ENCODE peak calls at places on chromosomes 11 and 22, in ten cellular contexts. C is thoracic aorta, I is body of pancreas, W is left ventricle myocardium inferior, D is neural crest cell, M is A549, P is kidney, K is endothelial cell, Z is MCF 10A, T is progenitor cell of endocrine pancreas. V is an unnamed sample.

GRCh38 chr11:113991718-113992458 is 17.0 kb downstream of the HTR3A start:
- DNase-seq in C (no peak), I (no peak), W (no peak), D (no peak), M (no peak), P (no peak), K (no peak), Z (peak), T (no peak), V (no peak)

GRCh38 chr22:35448552-35448922 is 48.6 kb downstream of the MCM5 start:
- DNase-seq in C (no peak), I (no peak), W (no peak), D (no peak), M (no peak), P (no peak), K (no peak), Z (no peak), T (no peak), V (no peak)

GRCh38 chr22:25749420-25750169 is 7.6 kb downstream of the MYO18B start:
- DNase-seq in C (no peak), I (no peak), W (no peak), D (no peak), M (no peak), P (no peak), K (no peak), Z (no peak), T (no peak), V (no peak)

GRCh38 chr11:92638678-92639077 is 330.8 kb upstream of the MTNR1B start:
- DNase-seq in C (no peak), I (no peak), W (no peak), D (no peak), M (peak), P (no peak), K (no peak), Z (no peak), T (no peak), V (no peak)

GRCh38 chr11:83610996-83611395 is 324.8 kb upstream of the CCDC90B start:
- DNase-seq in C (no peak), I (no peak), W (no peak), D (no peak), M (no peak), P (no peak), K (no peak), Z (no peak), T (no peak), V (no peak)

GRCh38 chr11:79168530-79169110 is 272.2 kb downstream of the TENM4 start:
- DNase-seq in C (no peak), I (no peak), W (no peak), D (no peak), M (no peak), P (no peak), K (no peak), Z (peak), T (no peak), V (no peak)

GRCh38 chr11:78034623-78035022 is 11.5 kb upstream of the KCTD14 start:
- DNase-seq in C (no peak), I (no peak), W (no peak), D (no peak), M (no peak), P (no peak), K (no peak), Z (no peak), T (no peak), V (no peak)

GRCh38 chr11:131370090-131370751 is at the start of gene NTM:
- DNase-seq in C (no peak), I (peak), W (peak), D (peak), M (no peak), P (no peak), K (no peak), Z (no peak), T (no peak), V (no peak)

GRCh38 chr11:93169950-93170561 is 27.7 kb downstream of the SLC36A4 start:
- DNase-seq in C (no peak), I (no peak), W (no peak), D (no peak), M (no peak), P (no peak), K (no peak), Z (peak), T (no peak), V (no peak)

GRCh38 chr22:43088616-43088978 is 594 bp downstream of the TTLL1 start:
- DNase-seq in C (no peak), I (no peak), W (no peak), D (no peak), M (no peak), P (no peak), K (no peak), Z (no peak), T (no peak), V (no peak)

DNA sequence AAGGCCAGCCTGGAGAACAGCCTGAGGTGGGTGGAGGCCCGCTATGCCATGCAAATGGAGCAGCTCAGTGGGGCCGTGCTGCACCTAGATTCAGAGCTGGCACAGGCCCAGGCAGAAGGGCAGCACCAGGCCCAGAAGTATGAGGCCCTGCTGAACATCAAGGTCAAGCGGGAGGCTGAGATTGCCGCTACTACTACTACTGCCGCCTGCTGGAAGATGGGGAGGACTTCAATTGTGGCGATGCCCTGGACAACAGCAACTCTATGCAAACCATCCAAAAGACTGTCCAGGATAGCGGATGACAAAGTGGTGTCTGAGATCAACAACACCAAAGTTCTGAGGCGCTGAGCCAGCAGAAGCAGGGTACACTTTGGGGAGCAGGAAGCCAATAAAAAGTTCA is 3.1 kb upstream of the TMEM218 start:
- DNase-seq in C (no peak), I (no peak), W (no peak), D (no peak), M (no peak), P (no peak), K (no peak), Z (no peak), T (no peak), V (no peak)
- TF ChIP-seq CTCF in C (no peak), I (no peak), W (no peak), D (peak), M (no peak), P (no peak), K (peak), Z (no peak), T (no peak), V (no peak)

DNA sequence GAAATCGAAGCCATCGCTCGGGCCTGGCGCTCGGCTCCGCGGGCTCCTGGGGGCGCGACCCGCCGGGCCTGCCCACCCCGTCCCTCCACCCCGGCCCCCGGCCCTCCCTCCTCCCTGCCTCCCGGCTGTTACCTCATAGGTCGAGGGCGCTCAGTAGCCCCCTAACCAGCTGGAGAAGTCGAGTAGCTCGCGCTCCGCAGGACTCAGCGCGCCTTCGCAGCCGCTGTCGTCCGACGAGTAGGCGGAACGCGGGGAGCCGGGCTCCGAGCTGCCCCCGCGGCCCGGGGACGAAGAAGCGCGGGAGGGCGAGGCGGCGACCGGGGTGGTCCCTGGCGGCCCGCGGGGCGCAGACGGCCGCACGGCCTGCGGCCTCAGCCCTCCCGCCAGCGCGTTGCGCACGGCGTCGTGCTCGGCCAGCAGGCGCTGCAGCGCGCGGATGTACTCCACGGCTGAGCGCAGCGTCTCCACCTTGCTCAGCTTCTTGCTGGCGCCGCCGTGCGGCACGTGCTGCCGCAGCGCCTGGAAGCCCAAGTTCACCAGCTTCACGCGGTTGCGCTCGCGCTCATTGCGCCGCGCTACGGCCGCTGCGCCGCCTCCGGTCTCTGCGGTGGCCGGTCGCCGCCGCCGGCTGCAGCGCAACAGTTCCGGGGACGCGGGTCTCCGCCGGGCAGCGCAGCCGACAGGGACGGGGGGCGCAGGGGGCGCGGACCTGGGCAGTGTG is 627 bp downstream of the ASCL2 start:
- DNase-seq in C (no peak), I (peak), W (no peak), D (peak), M (peak), P (peak), K (peak), Z (no peak), T (peak), V (peak)
- TF ChIP-seq CTCF in C (no peak), I (peak), W (no peak), D (peak), M (peak), P (peak), K (peak), Z (no peak), T (peak), V (peak)

GRCh38 chr11:125074511-125075241 is 11.6 kb downstream of the SLC37A2 start:
- DNase-seq in C (no peak), I (no peak), W (no peak), D (no peak), M (no peak), P (no peak), K (no peak), Z (no peak), T (no peak), V (no peak)

GRCh38 chr11:125076378-125076945 is 13.4 kb downstream of the SLC37A2 start:
- DNase-seq in C (no peak), I (no peak), W (no peak), D (no peak), M (no peak), P (no peak), K (no peak), Z (no peak), T (no peak), V (no peak)

GRCh38 chr11:125073616-125074483 is 10.7 kb downstream of the SLC37A2 start:
- DNase-seq in C (no peak), I (no peak), W (no peak), D (no peak), M (no peak), P (no peak), K (no peak), Z (no peak), T (no peak), V (no peak)

GRCh38 chr11:125075242-125075625 is 12.1 kb downstream of the SLC37A2 start:
- DNase-seq in C (no peak), I (no peak), W (no peak), D (no peak), M (no peak), P (no peak), K (no peak), Z (no peak), T (no peak), V (no peak)

DNA sequence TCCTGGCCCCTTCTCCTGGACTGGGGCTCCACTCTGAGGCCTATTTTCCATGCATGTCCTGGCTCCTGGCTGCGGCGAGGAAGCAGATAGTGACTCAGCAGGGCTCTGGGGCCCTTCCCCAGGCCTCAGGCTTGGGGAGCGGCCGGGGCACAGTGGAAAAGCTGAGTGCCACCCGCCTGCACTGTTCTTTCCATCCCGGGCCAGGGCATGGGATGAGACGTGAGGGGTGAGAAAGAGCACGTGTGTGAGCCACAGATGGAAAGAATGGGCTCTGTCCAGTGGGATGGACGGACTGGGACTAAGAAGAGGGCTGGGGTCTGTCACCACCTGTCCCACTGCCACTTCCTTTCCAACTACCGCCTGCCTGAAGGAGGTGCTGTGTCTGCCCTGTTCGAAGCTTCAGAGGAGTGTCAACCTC is 12.8 kb downstream of the SLC37A2 start:
- DNase-seq in C (no peak), I (no peak), W (no peak), D (no peak), M (no peak), P (no peak), K (no peak), Z (peak), T (no peak), V (peak)
- TF ChIP-seq CTCF in C (no peak), I (no peak), W (no peak), D (no peak), M (no peak), P (no peak), K (no peak), Z (no peak), T (no peak), V (no peak)

GRCh38 chr11:116207781-116208180 is 565.0 kb downstream of the BUD13 start:
- DNase-seq in C (no peak), I (no peak), W (no peak), D (no peak), M (no peak), P (no peak), K (no peak), Z (no peak), T (no peak), V (no peak)
- TF ChIP-seq CTCF in C (no peak), I (no peak), W (no peak), D (no peak), M (no peak), P (no peak), K (no peak), Z (no peak), T (no peak), V (no peak)

GRCh38 chr11:20671856-20672546 is 2.6 kb downstream of the NELL1 start:
- DNase-seq in C (no peak), I (no peak), W (no peak), D (no peak), M (peak), P (no peak), K (no peak), Z (peak), T (no peak), V (no peak)
- TF ChIP-seq CTCF in C (no peak), I (no peak), W (no peak), D (peak), M (peak), P (peak), K (no peak), Z (no peak), T (peak), V (no peak)

DNA sequence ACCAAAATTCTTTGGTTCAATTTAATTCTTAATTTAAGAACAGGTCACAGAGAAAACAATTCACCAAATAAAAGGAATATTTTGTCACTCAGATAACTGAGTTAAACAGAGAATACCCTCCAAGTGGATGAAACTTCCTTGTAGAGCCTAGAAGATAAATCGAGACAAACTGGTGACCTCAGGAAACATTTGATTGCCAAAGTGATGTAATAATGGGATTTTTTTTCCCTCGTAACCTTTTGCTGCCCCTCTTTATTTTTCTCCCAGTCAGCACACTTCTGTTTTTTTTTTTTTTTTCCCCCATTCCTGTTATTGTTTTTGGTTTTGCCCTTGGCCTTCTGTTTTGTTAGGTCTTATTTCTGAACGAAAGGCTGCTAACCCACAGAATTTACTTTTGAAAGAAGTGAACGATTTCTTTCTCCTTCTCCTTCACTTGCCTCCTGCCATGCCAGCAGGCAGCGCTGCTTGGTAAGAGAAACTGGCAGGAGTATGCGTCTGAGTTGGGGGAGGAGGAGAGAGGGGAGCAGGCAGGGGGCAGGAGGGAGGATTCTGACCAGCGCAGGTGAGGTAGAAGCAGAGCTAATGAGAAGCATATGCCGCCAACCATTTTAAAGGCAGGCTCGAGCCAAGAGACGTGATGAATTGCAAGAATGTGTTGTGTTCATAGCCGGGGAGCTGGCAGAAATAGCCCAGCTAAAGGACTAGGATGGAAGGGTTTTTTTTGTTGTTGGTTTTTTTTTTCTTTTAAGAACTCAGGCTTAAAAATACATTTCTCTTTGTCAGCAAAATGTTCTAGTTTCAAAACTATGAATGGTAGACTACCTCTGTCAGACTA is 121.9 kb upstream of the MTMR2 start:
- DNase-seq in C (peak), I (peak), W (peak), D (no peak), M (no peak), P (peak), K (peak), Z (no peak), T (peak), V (no peak)
- TF ChIP-seq CTCF in C (peak), I (peak), W (no peak), D (peak), M (no peak), P (peak), K (no peak), Z (no peak), T (peak), V (no peak)